ENCODE peak calls at places on chromosome 18, in nine cellular contexts. C is mesenchymal stem cell, H is osteoblast, Q is GM23248, A is neuronal stem cell, W is IMR-90, I is K562, G is neural progenitor cell, L is HCT116. Y is an unnamed sample.

GRCh38 chr18:61876899-61877298 is 15.9 kb downstream of the RNF152 start:
- DNase-seq in I (no peak), W (no peak), L (no peak), C (no peak), A (no peak), H (no peak), Q (no peak), G (peak; percentile 67), Y (no peak)

GRCh38 chr18:57833441-57834101 is 30.5 kb upstream of the ATP8B1 start:
- DNase-seq in C (peak; percentile 28), W (peak; percentile 57), H (peak; percentile 77), G (peak; percentile 6), I (peak; percentile 71), A (no peak), L (no peak), Q (peak; percentile 36), Y (no peak)

GRCh38 chr18:62778976-62779869 is 63.9 kb downstream of the PHLPP1 start:
- DNase-seq in A (no peak), G (peak; percentile 37), C (no peak), H (no peak), W (no peak), I (peak; percentile 58), Q (no peak), L (no peak), Y (no peak)

GRCh38 chr18:8982416-8983183 is 119.9 kb upstream of the NDUFV2 start:
- DNase-seq in Q (peak; percentile 81), I (peak; percentile 85), C (peak; percentile 70), G (peak; percentile 69), L (peak; percentile 63), A (peak; percentile 21), H (peak; percentile 76), W (peak; percentile 74), Y (peak; percentile 54)

GRCh38 chr18:59691046-59691395 is 6.2 kb downstream of the CCBE1 start:
- DNase-seq in I (no peak), L (no peak), A (no peak), H (peak; percentile 92), W (peak; percentile 91), C (peak; percentile 58), G (no peak), Q (peak; percentile 36), Y (peak; percentile 64)

GRCh38 chr18:79792096-79792987 is 5.4 kb upstream of the KCNG2 start:
- DNase-seq in C (no peak), I (no peak), G (no peak), W (no peak), A (no peak), L (no peak), Q (no peak), H (peak; percentile 55), Y (no peak)

GRCh38 chr18:78295271-78295670 is 684.3 kb upstream of the SALL3 start:
- DNase-seq in L (no peak), G (no peak), H (no peak), A (no peak), W (no peak), I (no peak), Q (no peak), C (no peak), Y (no peak)

GRCh38 chr18:6836331-6836730 is 106.8 kb downstream of the ARHGAP28 start:
- DNase-seq in W (peak; percentile 2), L (no peak), C (no peak), H (no peak), I (peak; percentile 56), A (no peak), G (no peak), Q (no peak), Y (peak; percentile 95)

GRCh38 chr18:73679941-73680700 is 467.5 kb downstream of the FBXO15 start:
- DNase-seq in Q (no peak), A (no peak), I (no peak), L (no peak), C (no peak), W (peak; percentile 50), G (no peak), H (no peak), Y (peak; percentile 81)

GRCh38 chr18:65091737-65092329 is 659.0 kb upstream of the CDH7 start:
- DNase-seq in H (no peak), Q (peak; percentile 27), W (peak; percentile 0), G (peak; percentile 74), I (peak; percentile 0), L (no peak), C (peak; percentile 46), A (peak; percentile 24), Y (no peak)

GRCh38 chr18:37299471-37300304 is 265.9 kb downstream of the CELF4 start:
- DNase-seq in I (peak; percentile 89), C (peak; percentile 99), A (no peak), H (peak; percentile 99), L (peak; percentile 46), W (peak; percentile 93), G (no peak), Q (peak; percentile 97), Y (peak; percentile 91)

GRCh38 chr18:5296706-5297320 is 1.3 kb upstream of the ZBTB14 start:
- DNase-seq in W (peak; percentile 85), Q (peak; percentile 96), A (peak; percentile 66), G (peak; percentile 91), H (peak; percentile 96), I (peak; percentile 90), C (peak; percentile 93), L (peak; percentile 55), Y (peak; percentile 80)

GRCh38 chr18:23631312-23631711 is 31.4 kb downstream of the ANKRD29 start:
- DNase-seq in Q (no peak), C (no peak), H (no peak), A (no peak), G (no peak), W (no peak), I (no peak), L (no peak), Y (no peak)

GRCh38 chr18:26765498-26765897 is 100.0 kb downstream of the AQP4 start:
- DNase-seq in L (no peak), W (no peak), Q (no peak), A (no peak), H (no peak), I (no peak), G (no peak), C (no peak), Y (no peak)

GRCh38 chr18:8952796-8953760 is 149.4 kb upstream of the NDUFV2 start:
- DNase-seq in C (peak; percentile 73), Q (peak; percentile 97), G (no peak), I (no peak), W (peak; percentile 92), H (peak; percentile 92), A (no peak), L (no peak), Y (peak; percentile 27)

GRCh38 chr18:42742976-42743755 is 372.3 kb downstream of the RIT2 start:
- DNase-seq in I (no peak), L (no peak), Q (no peak), G (no peak), A (no peak), H (no peak), C (peak; percentile 3), W (no peak), Y (no peak)

GRCh38 chr18:52937840-52938239 is 597.8 kb downstream of the DCC start:
- DNase-seq in A (no peak), C (no peak), G (no peak), Q (no peak), I (no peak), W (no peak), H (no peak), L (no peak), Y (no peak)

GRCh38 chr18:69840445-69840844 is 107.2 kb downstream of the CD226 start:
- DNase-seq in I (no peak), W (peak; percentile 82), A (no peak), H (no peak), G (no peak), C (peak; percentile 43), Q (peak; percentile 6), L (no peak), Y (no peak)
- H3K4me2 ChIP-seq in I (peak overlapping the region; percentile 37), W (peak overlapping the region; percentile 10), A (no peak overlapping the region), H (no peak overlapping the region), G (no peak overlapping the region), C (no peak overlapping the region), Q (no peak overlapping the region), L (no peak overlapping the region), Y (no peak overlapping the region)

DNA sequence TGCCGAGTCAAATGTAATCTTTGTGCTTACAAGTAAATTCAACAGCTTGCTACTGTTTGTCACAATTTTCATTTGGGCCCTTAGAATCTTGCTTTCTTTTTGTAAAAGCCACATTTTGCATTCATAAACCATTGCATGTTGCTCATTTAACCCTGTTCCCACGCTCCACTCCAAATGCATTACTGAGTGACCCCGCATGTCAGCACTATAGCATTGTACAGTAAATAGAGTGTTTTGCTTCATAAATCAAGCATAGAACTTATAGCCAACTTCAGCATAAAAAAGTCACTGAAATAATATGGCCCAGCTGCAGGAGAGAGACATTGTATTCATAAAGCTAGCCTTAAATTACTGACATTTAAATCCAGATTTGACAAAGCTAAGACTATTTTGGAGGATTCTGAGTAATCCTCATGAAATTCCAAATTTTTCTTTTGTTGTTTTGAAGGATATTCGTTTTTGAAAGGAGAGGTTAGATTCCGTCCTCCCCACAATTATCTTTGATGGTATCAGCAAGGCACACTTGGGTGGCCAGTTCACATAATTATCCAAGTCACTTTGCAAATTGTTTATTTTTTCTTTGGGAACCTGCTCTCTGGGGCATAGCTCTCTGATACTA is 320.9 kb upstream of the TCF4 start:
- DNase-seq in H (no peak), A (no peak), W (peak; percentile 26), Q (no peak), L (no peak), C (peak; percentile 14), I (no peak), G (no peak), Y (no peak)
- H3K4me2 ChIP-seq in H (peak overlapping the region; percentile 26), A (no peak overlapping the region), W (peak overlapping the region; percentile 44), Q (no peak overlapping the region), L (no peak overlapping the region), C (no peak overlapping the region), I (no peak overlapping the region), G (no peak overlapping the region), Y (no peak overlapping the region)

GRCh38 chr18:46182633-46183401 is 78.6 kb downstream of the HAUS1 start:
- DNase-seq in A (no peak), L (no peak), C (no peak), G (no peak), Q (no peak), W (peak; percentile 34), H (no peak), I (no peak), Y (no peak)
- H3K4me2 ChIP-seq in A (no peak overlapping the region), L (no peak overlapping the region), C (no peak overlapping the region), G (peak overlapping the region; percentile 28), Q (no peak overlapping the region), W (peak overlapping the region; percentile 27), H (no peak overlapping the region), I (no peak overlapping the region), Y (no peak overlapping the region)

GRCh38 chr18:3029215-3029972 is 16.4 kb upstream of the LPIN2 start:
- DNase-seq in Q (no peak), C (peak; percentile 88), G (no peak), W (peak; percentile 67), H (peak; percentile 74), L (no peak), I (peak; percentile 64), A (no peak), Y (no peak)
- H3K4me2 ChIP-seq in Q (no peak overlapping the region), C (no peak overlapping the region), G (peak overlapping the region; percentile 12), W (peak overlapping the region; percentile 79), H (peak overlapping the region; percentile 36), L (no peak overlapping the region), I (peak overlapping the region; percentile 63), A (no peak overlapping the region), Y (no peak overlapping the region)

DNA sequence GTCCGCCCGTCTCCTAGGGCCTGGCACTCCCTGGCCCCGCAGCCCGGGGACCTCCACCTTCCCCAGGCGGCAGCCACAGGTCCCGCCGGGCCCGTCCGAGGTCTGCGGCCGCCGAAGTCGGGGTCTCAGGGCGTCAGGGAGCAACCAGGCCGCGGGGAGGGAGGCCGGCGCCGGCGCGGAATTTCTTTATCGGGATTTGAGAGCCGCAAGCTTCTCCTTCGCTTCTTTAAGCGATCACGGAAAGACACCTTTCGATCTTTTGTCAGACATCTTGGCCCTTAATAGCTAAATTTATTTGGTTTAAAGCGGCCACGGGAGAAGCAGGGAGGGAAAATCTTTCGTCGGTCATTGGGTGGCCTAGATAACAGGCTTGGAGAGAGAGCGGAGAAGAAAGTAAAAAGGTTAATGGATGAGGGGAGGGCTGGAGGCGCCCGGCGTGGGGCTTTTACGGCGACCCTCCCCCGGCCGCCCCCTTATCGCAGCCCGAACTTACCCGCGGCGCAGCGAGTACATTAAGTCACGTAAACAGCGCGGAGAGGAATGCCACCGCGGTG is 4.3 kb upstream of the GATA6 start:
- DNase-seq in A (no peak), L (no peak), H (peak; percentile 68), Q (no peak), C (no peak), W (no peak), I (no peak), G (peak; percentile 69), Y (no peak)
- H3K4me2 ChIP-seq in A (peak overlapping the region; percentile 63), L (no peak overlapping the region), H (no peak overlapping the region), Q (no peak overlapping the region), C (peak overlapping the region; percentile 41), W (no peak overlapping the region), I (no peak overlapping the region), G (peak overlapping the region; percentile 73), Y (no peak overlapping the region)